ENCODE peak calls at places on chromosomes 16 and 17, in seven cellular contexts. K is suprapubic skin, A is breast epithelium, X is K562, F is H1, T is stomach, L is uterus. Y is an unnamed sample.

GRCh38 chr16:77290451-77291110 is 91.4 kb downstream of the SYCE1L start:
- DNase-seq in K (no peak), F (no peak), A (no peak), L (no peak), T (no peak), X (no peak), Y (no peak)

GRCh38 chr16:11133344-11133921 is 122.6 kb downstream of the SOCS1 start:
- DNase-seq in F (no peak), T (peak; percentile 94), X (peak; percentile 69), K (peak; percentile 88), A (peak; percentile 77), L (peak; percentile 78), Y (no peak)

GRCh38 chr17:33976816-33977215 is 278.3 kb upstream of the CCL2 start:
- DNase-seq in L (no peak), F (peak; percentile 17), X (no peak), K (no peak), A (no peak), T (no peak), Y (no peak)

GRCh38 chr16:46620265-46621005 is 744 bp downstream of the SHCBP1 start:
- DNase-seq in A (no peak), X (peak; percentile 19), F (no peak), T (no peak), K (no peak), L (no peak), Y (no peak)

GRCh38 chr16:88437367-88437964 is 15.6 kb upstream of the ZFPM1 start:
- DNase-seq in T (peak; percentile 72), L (no peak), F (peak; percentile 98), A (no peak), X (peak; percentile 85), K (no peak), Y (no peak)

GRCh38 chr17:42347198-42347597 is 41.0 kb downstream of the STAT3 start:
- DNase-seq in K (no peak), F (no peak), L (peak; percentile 83), A (peak; percentile 64), X (no peak), T (peak; percentile 67), Y (no peak)

GRCh38 chr16:86977076-86977676 is 340.0 kb downstream of the C16orf95 start:
- DNase-seq in F (no peak), T (no peak), L (no peak), X (no peak), A (no peak), K (no peak), Y (no peak)

GRCh38 chr17:69651921-69652320 is 237.4 kb downstream of the MAP2K6 start:
- DNase-seq in K (no peak), T (no peak), A (no peak), X (no peak), L (no peak), F (no peak), Y (no peak)

GRCh38 chr16:64047207-64047606 is 1074.7 kb downstream of the CDH11 start:
- DNase-seq in L (no peak), X (no peak), A (no peak), F (no peak), K (no peak), T (no peak), Y (no peak)

GRCh38 chr16:1019234-1019933 is 37.8 kb downstream of the SOX8 start:
- DNase-seq in A (no peak), L (peak; percentile 35), X (no peak), K (no peak), F (no peak), T (no peak), Y (no peak)

GRCh38 chr16:31199430-31200041 is 3.0 kb downstream of the PYCARD start:
- DNase-seq in T (no peak), X (no peak), K (no peak), F (no peak), A (no peak), L (no peak), Y (no peak)

GRCh38 chr17:73338050-73338491 is 26.3 kb upstream of the CDC42EP4 start:
- DNase-seq in L (peak; percentile 46), K (peak; percentile 77), A (no peak), T (no peak), X (no peak), F (no peak), Y (no peak)

GRCh38 chr16:88482630-88483391 is 29.7 kb downstream of the ZFPM1 start:
- DNase-seq in A (no peak), F (no peak), K (no peak), X (no peak), L (no peak), T (peak; percentile 79), Y (no peak)

GRCh38 chr17:7884581-7885356 is 3.8 kb upstream of the CHD3 start:
- DNase-seq in T (peak; percentile 28), K (peak; percentile 66), F (no peak), A (no peak), X (peak; percentile 64), L (peak; percentile 35), Y (no peak)

GRCh38 chr17:3959295-3959899 is 4.8 kb downstream of the ATP2A3 start:
- DNase-seq in K (no peak), L (no peak), T (peak; percentile 66), A (no peak), F (no peak), X (peak; percentile 53), Y (no peak)

GRCh38 chr16:4327782-4328579 is 12.1 kb downstream of the GLIS2 start:
- DNase-seq in K (no peak), X (no peak), A (peak; percentile 76), F (peak; percentile 84), T (peak; percentile 83), L (peak; percentile 83), Y (no peak)

GRCh38 chr17:75845058-75845711 is 981 bp upstream of the UNC13D start:
- DNase-seq in F (peak; percentile 87), A (peak; percentile 95), K (peak; percentile 93), T (peak; percentile 93), L (peak; percentile 69), X (peak; percentile 79), Y (no peak)

GRCh38 chr17:75844530-75845057 is 390 bp upstream of the UNC13D start:
- DNase-seq in K (peak; percentile 82), X (peak; percentile 80), F (no peak), A (peak; percentile 92), T (peak; percentile 88), L (no peak), Y (no peak)

GRCh38 chr17:75843577-75844529 is at the start of gene UNC13D:
- DNase-seq in K (peak; percentile 82), A (peak; percentile 66), X (peak; percentile 81), T (peak; percentile 58), L (no peak), F (no peak), Y (no peak)

GRCh38 chr17:75842411-75842810 is 1.8 kb downstream of the UNC13D start:
- DNase-seq in T (no peak), A (no peak), F (no peak), X (no peak), K (no peak), L (no peak), Y (no peak)

GRCh38 chr17:75842963-75843576 is 1.1 kb downstream of the UNC13D start:
- DNase-seq in A (no peak), X (no peak), L (no peak), F (no peak), K (no peak), T (no peak), Y (no peak)
- H3K4me3 ChIP-seq in A (peak overlapping the region; percentile 33), X (peak overlapping the region; percentile 69), L (no peak overlapping the region), F (no peak overlapping the region), K (peak overlapping the region; percentile 37), T (peak overlapping the region; percentile 43), Y (peak overlapping the region; percentile 3)

GRCh38 chr17:78697122-78697845 is 84.8 kb downstream of the CYTH1 start:
- DNase-seq in T (no peak), X (no peak), L (no peak), A (no peak), K (no peak), F (no peak), Y (no peak)
- TF ChIP-seq POLR2A in T (no peak), X (no peak), L (no peak), A (no peak), K (no peak), F (no peak), Y (no peak)

GRCh38 chr17:64385187-64386083 is 5.2 kb downstream of the PECAM1 start:
- DNase-seq in A (peak; percentile 34), X (peak; percentile 68), T (no peak), F (no peak), K (no peak), L (peak; percentile 52), Y (no peak)

GRCh38 chr17:64382184-64382583 is 8.5 kb downstream of the PECAM1 start:
- DNase-seq in X (no peak), L (no peak), A (no peak), K (no peak), F (no peak), T (no peak), Y (no peak)

GRCh38 chr17:64386412-64387144 is 4.1 kb downstream of the PECAM1 start:
- DNase-seq in T (no peak), F (no peak), A (no peak), L (no peak), X (no peak), K (no peak), Y (no peak)

GRCh38 chr17:64387145-64387473 is 3.6 kb downstream of the PECAM1 start:
- DNase-seq in X (no peak), T (no peak), F (no peak), K (no peak), L (no peak), A (no peak), Y (no peak)

GRCh38 chr17:64384253-64385186 is 6.1 kb downstream of the PECAM1 start:
- DNase-seq in A (no peak), F (no peak), T (peak; percentile 20), K (no peak), X (no peak), L (no peak), Y (no peak)
- H3K4me3 ChIP-seq in A (no peak overlapping the region), F (no peak overlapping the region), T (peak overlapping the region; percentile 26), K (peak overlapping the region; percentile 23), X (no peak overlapping the region), L (no peak overlapping the region), Y (no peak overlapping the region)

DNA sequence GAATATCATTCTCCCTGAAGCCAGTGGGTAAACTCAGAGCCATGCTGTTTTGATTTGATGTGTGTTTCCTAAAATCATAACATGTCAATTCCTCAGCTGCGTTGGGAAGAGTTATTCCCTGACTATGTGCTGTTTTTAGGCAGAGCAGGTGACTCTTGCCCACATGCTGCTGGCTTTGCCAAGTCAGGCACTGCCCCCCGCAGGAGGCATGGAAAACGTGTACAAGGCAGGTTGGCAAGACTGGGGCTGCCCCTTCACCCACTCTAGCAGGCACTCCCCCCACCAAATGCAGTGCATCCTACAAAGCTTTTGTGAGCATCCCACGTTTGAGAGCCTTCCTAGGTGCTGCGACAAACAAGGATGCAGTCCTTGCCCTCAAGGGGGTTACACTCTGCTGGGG is 38.3 kb upstream of the NAT9 start:
- DNase-seq in X (no peak), A (no peak), K (no peak), L (no peak), F (no peak), T (no peak), Y (no peak)
- TF ChIP-seq POLR2A in X (no peak), A (no peak), K (no peak), L (no peak), F (no peak), T (no peak), Y (no peak)

Y was measured in esophagus squamous epithelium.